ENCODE peak calls at places on chromosome 13, in four cellular contexts. One of them, this sample, is unnamed.

GRCh38 chr13:75258159-75258782 is 223.7 kb downstream of the TBC1D4 start:
- DNase-seq in mammary epithelial cell: peak; percentile 50
- DNase-seq in astrocyte of the cerebellum: peak; percentile 57
- DNase-seq in DND-41: no peak
- DNase-seq in this sample: peak; percentile 77

GRCh38 chr13:44305845-44306244 is 67.8 kb upstream of the SERP2 start:
- DNase-seq in mammary epithelial cell: peak; percentile 43
- DNase-seq in DND-41: peak; percentile 16
- DNase-seq in astrocyte of the cerebellum: no peak
- DNase-seq in this sample: no peak

GRCh38 chr13:30841161-30841560 is 64.9 kb upstream of the MEDAG start:
- DNase-seq in astrocyte of the cerebellum: no peak
- DNase-seq in mammary epithelial cell: no peak
- DNase-seq in DND-41: no peak
- DNase-seq in this sample: no peak

GRCh38 chr13:95714142-95714832 is 37.3 kb downstream of the DNAJC3 start:
- DNase-seq in DND-41: no peak
- DNase-seq in mammary epithelial cell: peak; percentile 89
- DNase-seq in astrocyte of the cerebellum: peak; percentile 43
- DNase-seq in this sample: peak; percentile 76

GRCh38 chr13:47005761-47006414 is 109.0 kb upstream of the HTR2A start:
- DNase-seq in mammary epithelial cell: no peak
- DNase-seq in DND-41: no peak
- DNase-seq in astrocyte of the cerebellum: no peak
- DNase-seq in this sample: no peak

GRCh38 chr13:52599037-52599852 is 43.0 kb upstream of the HNRNPA1L2 start:
- DNase-seq in DND-41: no peak
- DNase-seq in astrocyte of the cerebellum: peak; percentile 18
- DNase-seq in mammary epithelial cell: peak; percentile 83
- DNase-seq in this sample: peak; percentile 79

GRCh38 chr13:59043016-59043415 is 1120.7 kb downstream of the DIAPH3 start:
- DNase-seq in astrocyte of the cerebellum: peak; percentile 64
- DNase-seq in mammary epithelial cell: no peak
- DNase-seq in DND-41: no peak
- DNase-seq in this sample: no peak

GRCh38 chr13:87671031-87671823 is at the start of gene SLITRK5:
- DNase-seq in mammary epithelial cell: peak; percentile 46
- DNase-seq in DND-41: no peak
- DNase-seq in astrocyte of the cerebellum: peak; percentile 48
- DNase-seq in this sample: peak; percentile 53

GRCh38 chr13:91347212-91347995 is at the start of gene MIR17HG:
- DNase-seq in astrocyte of the cerebellum: peak; percentile 54
- DNase-seq in DND-41: peak; percentile 94
- DNase-seq in mammary epithelial cell: peak; percentile 87
- DNase-seq in this sample: peak; percentile 83

GRCh38 chr13:51523082-51523518 is 61.2 kb upstream of the WDFY2 start:
- DNase-seq in mammary epithelial cell: peak; percentile 77
- DNase-seq in astrocyte of the cerebellum: no peak
- DNase-seq in DND-41: peak; percentile 76
- DNase-seq in this sample: peak; percentile 79

GRCh38 chr13:91155512-91156114 is 191.9 kb upstream of the MIR17HG start:
- DNase-seq in DND-41: no peak
- DNase-seq in mammary epithelial cell: no peak
- DNase-seq in astrocyte of the cerebellum: no peak
- DNase-seq in this sample: no peak

GRCh38 chr13:80379245-80379644 is 38.3 kb upstream of the SPRY2 start:
- DNase-seq in mammary epithelial cell: peak; percentile 63
- DNase-seq in astrocyte of the cerebellum: no peak
- DNase-seq in DND-41: no peak
- DNase-seq in this sample: peak; percentile 70

GRCh38 chr13:21901326-21901725 is 230.5 kb downstream of the FGF9 start:
- DNase-seq in DND-41: no peak
- DNase-seq in astrocyte of the cerebellum: no peak
- DNase-seq in mammary epithelial cell: no peak
- DNase-seq in this sample: no peak

GRCh38 chr13:23378009-23378632 is 55.4 kb downstream of the SACS start:
- DNase-seq in astrocyte of the cerebellum: peak; percentile 97
- DNase-seq in mammary epithelial cell: peak; percentile 88
- DNase-seq in DND-41: peak; percentile 12
- DNase-seq in this sample: peak; percentile 93

GRCh38 chr13:50128406-50129048 is 113.3 kb downstream of the KCNRG start:
- DNase-seq in DND-41: no peak
- DNase-seq in astrocyte of the cerebellum: no peak
- DNase-seq in mammary epithelial cell: no peak
- DNase-seq in this sample: no peak

GRCh38 chr13:51524846-51525566 is 59.3 kb upstream of the WDFY2 start:
- DNase-seq in DND-41: no peak
- DNase-seq in mammary epithelial cell: no peak
- DNase-seq in astrocyte of the cerebellum: no peak
- DNase-seq in this sample: peak; percentile 47

GRCh38 chr13:77016888-77017623 is 9.9 kb downstream of the FBXL3 start:
- DNase-seq in astrocyte of the cerebellum: no peak
- DNase-seq in DND-41: no peak
- DNase-seq in mammary epithelial cell: no peak
- DNase-seq in this sample: no peak
- TF ChIP-seq CTCF in astrocyte of the cerebellum: no peak
- TF ChIP-seq CTCF in DND-41: no peak
- TF ChIP-seq CTCF in mammary epithelial cell: no peak
- TF ChIP-seq CTCF in this sample: no peak

DNA sequence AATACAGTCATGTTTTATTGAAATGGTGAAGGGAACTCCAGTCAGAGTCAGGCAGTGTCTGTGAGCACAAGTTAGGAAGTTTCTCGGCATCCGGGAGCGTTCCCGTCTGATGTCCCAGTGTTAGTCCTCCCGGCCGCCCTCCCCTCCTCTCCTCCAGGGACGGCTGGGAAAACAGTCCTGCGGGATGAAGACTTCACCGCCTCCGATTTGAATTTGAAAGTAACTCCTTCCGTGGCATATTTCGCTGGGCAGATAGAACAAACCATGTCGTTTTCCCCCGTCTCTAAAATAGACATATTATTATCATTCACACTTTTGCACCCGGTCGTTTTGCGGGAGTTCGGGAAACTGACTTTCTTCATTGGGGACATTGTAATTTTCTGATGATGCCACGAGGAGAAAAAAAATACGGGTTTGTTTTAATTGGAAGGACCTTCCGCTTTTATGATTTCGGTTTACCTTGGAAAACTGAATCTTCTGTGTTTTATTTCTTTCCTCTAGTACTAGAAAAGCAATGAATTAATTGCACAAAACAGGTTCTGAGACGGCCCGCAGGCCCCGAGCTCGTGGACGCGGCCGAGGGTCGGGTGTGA is 76.6 kb downstream of the ZIC5 start:
- DNase-seq in DND-41: no peak
- DNase-seq in mammary epithelial cell: no peak
- DNase-seq in astrocyte of the cerebellum: no peak
- DNase-seq in this sample: peak; percentile 1
- H3K4me3 ChIP-seq in DND-41: no peak overlapping the region
- H3K4me3 ChIP-seq in mammary epithelial cell: no peak overlapping the region
- H3K4me3 ChIP-seq in astrocyte of the cerebellum: peak overlapping the region; percentile 32
- H3K4me3 ChIP-seq in this sample: peak overlapping the region; percentile 36

GRCh38 chr13:45392811-45393210 is 25.4 kb downstream of the SLC25A30 start:
- DNase-seq in astrocyte of the cerebellum: no peak
- DNase-seq in DND-41: no peak
- DNase-seq in mammary epithelial cell: no peak
- DNase-seq in this sample: no peak

GRCh38 chr13:45398862-45399261 is 19.3 kb downstream of the SLC25A30 start:
- DNase-seq in astrocyte of the cerebellum: no peak
- DNase-seq in DND-41: no peak
- DNase-seq in mammary epithelial cell: no peak
- DNase-seq in this sample: no peak

GRCh38 chr13:45396548-45397095 is 21.6 kb downstream of the SLC25A30 start:
- DNase-seq in mammary epithelial cell: no peak
- DNase-seq in astrocyte of the cerebellum: no peak
- DNase-seq in DND-41: no peak
- DNase-seq in this sample: peak; percentile 18

GRCh38 chr13:45391926-45392325 is 26.2 kb downstream of the SLC25A30 start:
- DNase-seq in mammary epithelial cell: no peak
- DNase-seq in DND-41: no peak
- DNase-seq in astrocyte of the cerebellum: no peak
- DNase-seq in this sample: no peak

GRCh38 chr13:45393941-45394570 is 24.1 kb downstream of the SLC25A30 start:
- DNase-seq in astrocyte of the cerebellum: peak; percentile 52
- DNase-seq in mammary epithelial cell: peak; percentile 45
- DNase-seq in DND-41: peak; percentile 43
- DNase-seq in this sample: peak; percentile 67
- TF ChIP-seq CTCF in astrocyte of the cerebellum: peak; percentile 81
- TF ChIP-seq CTCF in mammary epithelial cell: peak; percentile 80
- TF ChIP-seq CTCF in DND-41: peak; percentile 64
- TF ChIP-seq CTCF in this sample: peak; percentile 74

GRCh38 chr13:113414335-113414734 is 39.0 kb downstream of the ADPRHL1 start:
- DNase-seq in astrocyte of the cerebellum: no peak
- DNase-seq in DND-41: no peak
- DNase-seq in mammary epithelial cell: no peak
- DNase-seq in this sample: no peak

GRCh38 chr13:113412440-113412839 is 40.8 kb downstream of the ADPRHL1 start:
- DNase-seq in DND-41: no peak
- DNase-seq in astrocyte of the cerebellum: no peak
- DNase-seq in mammary epithelial cell: no peak
- DNase-seq in this sample: no peak

GRCh38 chr13:113413898-113414282 is 39.4 kb downstream of the ADPRHL1 start:
- DNase-seq in astrocyte of the cerebellum: no peak
- DNase-seq in DND-41: no peak
- DNase-seq in mammary epithelial cell: no peak
- DNase-seq in this sample: no peak

GRCh38 chr13:113415032-113415431 is 38.3 kb downstream of the ADPRHL1 start:
- DNase-seq in mammary epithelial cell: no peak
- DNase-seq in astrocyte of the cerebellum: no peak
- DNase-seq in DND-41: no peak
- DNase-seq in this sample: no peak

GRCh38 chr13:113413178-113413897 is 40.0 kb downstream of the ADPRHL1 start:
- DNase-seq in astrocyte of the cerebellum: no peak
- DNase-seq in DND-41: no peak
- DNase-seq in mammary epithelial cell: no peak
- DNase-seq in this sample: no peak
- H3K4me3 ChIP-seq in astrocyte of the cerebellum: no peak overlapping the region
- H3K4me3 ChIP-seq in DND-41: no peak overlapping the region
- H3K4me3 ChIP-seq in mammary epithelial cell: no peak overlapping the region
- H3K4me3 ChIP-seq in this sample: no peak overlapping the region

DNA sequence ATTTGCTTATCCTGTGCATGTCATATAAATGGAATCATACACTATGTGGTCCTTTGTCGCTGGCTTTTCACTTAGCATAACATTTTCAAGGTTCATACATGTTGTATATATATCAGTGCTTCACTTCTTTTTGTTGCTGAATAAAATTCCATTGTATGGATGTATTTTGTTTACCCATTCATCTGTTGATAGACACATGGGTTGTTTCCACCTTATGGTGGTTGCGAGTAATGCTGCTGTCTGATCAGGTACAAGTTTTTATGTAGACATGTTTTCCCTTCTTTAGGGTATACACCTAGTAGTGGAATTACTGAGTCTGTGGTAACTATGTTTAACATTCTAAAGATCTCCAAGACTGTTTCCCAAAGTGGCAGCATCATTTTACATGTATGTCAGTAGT is 102.5 kb downstream of the RNF17 start:
- DNase-seq in astrocyte of the cerebellum: no peak
- DNase-seq in mammary epithelial cell: no peak
- DNase-seq in DND-41: no peak
- DNase-seq in this sample: no peak
- TF ChIP-seq CTCF in astrocyte of the cerebellum: no peak
- TF ChIP-seq CTCF in mammary epithelial cell: peak; percentile 19
- TF ChIP-seq CTCF in DND-41: no peak
- TF ChIP-seq CTCF in this sample: no peak

This sample was measured in fibroblast of pulmonary artery.